ENCODE peak calls at places on chromosomes 12 and 14, in nine cellular contexts. One of them, this sample, is unnamed.

GRCh38 chr12:84056-84455 is 17.5 kb downstream of the IQSEC3 start:
- DNase-seq in activated CD4-positive, alpha-beta T cell treated with anti-CD3 and anti-CD28 coated beads, Interleukin-2, amount 50 U/mL, for 24 hours: no peak
- DNase-seq in transverse colon: no peak
- DNase-seq in stimulated activated CD4-positive, alpha-beta T cell treated with anti-CD3 and anti-CD28 coated beads, Interleukin-4, amount 100 ng/mL, for 48 hours: no peak
- DNase-seq in A549: no peak
- DNase-seq in stomach: no peak
- DNase-seq in T-helper 9 cell: no peak
- DNase-seq in mesothelial cell of epicardium: no peak
- DNase-seq in Right ventricle myocardium superior: no peak
- DNase-seq in this sample: no peak

GRCh38 chr12:108972226-108972757 is 48.6 kb downstream of the SVOP start:
- DNase-seq in activated CD4-positive, alpha-beta T cell treated with anti-CD3 and anti-CD28 coated beads, Interleukin-2, amount 50 U/mL, for 24 hours: no peak
- DNase-seq in transverse colon: no peak
- DNase-seq in stimulated activated CD4-positive, alpha-beta T cell treated with anti-CD3 and anti-CD28 coated beads, Interleukin-4, amount 100 ng/mL, for 48 hours: no peak
- DNase-seq in A549: no peak
- DNase-seq in stomach: no peak
- DNase-seq in T-helper 9 cell: no peak
- DNase-seq in mesothelial cell of epicardium: no peak
- DNase-seq in Right ventricle myocardium superior: no peak
- DNase-seq in this sample: no peak

GRCh38 chr14:31294736-31295398 is 87.3 kb upstream of the HECTD1 start:
- DNase-seq in activated CD4-positive, alpha-beta T cell treated with anti-CD3 and anti-CD28 coated beads, Interleukin-2, amount 50 U/mL, for 24 hours: no peak
- DNase-seq in transverse colon: no peak
- DNase-seq in stimulated activated CD4-positive, alpha-beta T cell treated with anti-CD3 and anti-CD28 coated beads, Interleukin-4, amount 100 ng/mL, for 48 hours: no peak
- DNase-seq in A549: no peak
- DNase-seq in stomach: no peak
- DNase-seq in T-helper 9 cell: no peak
- DNase-seq in mesothelial cell of epicardium: no peak
- DNase-seq in Right ventricle myocardium superior: no peak
- DNase-seq in this sample: no peak

GRCh38 chr12:25884024-25884919 is 74.2 kb upstream of the RASSF8 start:
- DNase-seq in activated CD4-positive, alpha-beta T cell treated with anti-CD3 and anti-CD28 coated beads, Interleukin-2, amount 50 U/mL, for 24 hours: no peak
- DNase-seq in transverse colon: no peak
- DNase-seq in stimulated activated CD4-positive, alpha-beta T cell treated with anti-CD3 and anti-CD28 coated beads, Interleukin-4, amount 100 ng/mL, for 48 hours: no peak
- DNase-seq in A549: no peak
- DNase-seq in stomach: no peak
- DNase-seq in T-helper 9 cell: no peak
- DNase-seq in mesothelial cell of epicardium: no peak
- DNase-seq in Right ventricle myocardium superior: no peak
- DNase-seq in this sample: no peak

GRCh38 chr12:6753772-6754356 is 923 bp upstream of the MLF2 start:
- DNase-seq in activated CD4-positive, alpha-beta T cell treated with anti-CD3 and anti-CD28 coated beads, Interleukin-2, amount 50 U/mL, for 24 hours: no peak
- DNase-seq in transverse colon: no peak
- DNase-seq in stimulated activated CD4-positive, alpha-beta T cell treated with anti-CD3 and anti-CD28 coated beads, Interleukin-4, amount 100 ng/mL, for 48 hours: no peak
- DNase-seq in A549: no peak
- DNase-seq in stomach: no peak
- DNase-seq in T-helper 9 cell: no peak
- DNase-seq in mesothelial cell of epicardium: peak
- DNase-seq in Right ventricle myocardium superior: no peak
- DNase-seq in this sample: no peak

GRCh38 chr12:67043771-67044170 is 225.4 kb upstream of the CAND1 start:
- DNase-seq in activated CD4-positive, alpha-beta T cell treated with anti-CD3 and anti-CD28 coated beads, Interleukin-2, amount 50 U/mL, for 24 hours: no peak
- DNase-seq in transverse colon: no peak
- DNase-seq in stimulated activated CD4-positive, alpha-beta T cell treated with anti-CD3 and anti-CD28 coated beads, Interleukin-4, amount 100 ng/mL, for 48 hours: no peak
- DNase-seq in A549: no peak
- DNase-seq in stomach: no peak
- DNase-seq in T-helper 9 cell: no peak
- DNase-seq in mesothelial cell of epicardium: no peak
- DNase-seq in Right ventricle myocardium superior: no peak
- DNase-seq in this sample: no peak

GRCh38 chr14:81384900-81385299 is 15.2 kb downstream of the STON2 start:
- DNase-seq in activated CD4-positive, alpha-beta T cell treated with anti-CD3 and anti-CD28 coated beads, Interleukin-2, amount 50 U/mL, for 24 hours: no peak
- DNase-seq in transverse colon: no peak
- DNase-seq in stimulated activated CD4-positive, alpha-beta T cell treated with anti-CD3 and anti-CD28 coated beads, Interleukin-4, amount 100 ng/mL, for 48 hours: no peak
- DNase-seq in A549: no peak
- DNase-seq in stomach: no peak
- DNase-seq in T-helper 9 cell: no peak
- DNase-seq in mesothelial cell of epicardium: no peak
- DNase-seq in Right ventricle myocardium superior: no peak
- DNase-seq in this sample: no peak

GRCh38 chr14:85533821-85534271 is 3.9 kb downstream of the FLRT2 start:
- DNase-seq in activated CD4-positive, alpha-beta T cell treated with anti-CD3 and anti-CD28 coated beads, Interleukin-2, amount 50 U/mL, for 24 hours: no peak
- DNase-seq in transverse colon: no peak
- DNase-seq in stimulated activated CD4-positive, alpha-beta T cell treated with anti-CD3 and anti-CD28 coated beads, Interleukin-4, amount 100 ng/mL, for 48 hours: no peak
- DNase-seq in A549: peak
- DNase-seq in stomach: no peak
- DNase-seq in T-helper 9 cell: no peak
- DNase-seq in mesothelial cell of epicardium: peak
- DNase-seq in Right ventricle myocardium superior: peak
- DNase-seq in this sample: no peak

GRCh38 chr12:78636253-78636855 is 228.2 kb upstream of the SYT1 start:
- DNase-seq in activated CD4-positive, alpha-beta T cell treated with anti-CD3 and anti-CD28 coated beads, Interleukin-2, amount 50 U/mL, for 24 hours: no peak
- DNase-seq in transverse colon: no peak
- DNase-seq in stimulated activated CD4-positive, alpha-beta T cell treated with anti-CD3 and anti-CD28 coated beads, Interleukin-4, amount 100 ng/mL, for 48 hours: no peak
- DNase-seq in A549: no peak
- DNase-seq in stomach: no peak
- DNase-seq in T-helper 9 cell: no peak
- DNase-seq in mesothelial cell of epicardium: no peak
- DNase-seq in Right ventricle myocardium superior: no peak
- DNase-seq in this sample: no peak

GRCh38 chr12:108850854-108851573 is 6.4 kb downstream of the SSH1 start:
- DNase-seq in activated CD4-positive, alpha-beta T cell treated with anti-CD3 and anti-CD28 coated beads, Interleukin-2, amount 50 U/mL, for 24 hours: no peak
- DNase-seq in transverse colon: no peak
- DNase-seq in stimulated activated CD4-positive, alpha-beta T cell treated with anti-CD3 and anti-CD28 coated beads, Interleukin-4, amount 100 ng/mL, for 48 hours: no peak
- DNase-seq in A549: peak
- DNase-seq in stomach: no peak
- DNase-seq in T-helper 9 cell: no peak
- DNase-seq in mesothelial cell of epicardium: no peak
- DNase-seq in Right ventricle myocardium superior: peak
- DNase-seq in this sample: peak

GRCh38 chr14:95265106-95266094 is 54.3 kb downstream of the CLMN start:
- DNase-seq in activated CD4-positive, alpha-beta T cell treated with anti-CD3 and anti-CD28 coated beads, Interleukin-2, amount 50 U/mL, for 24 hours: no peak
- DNase-seq in transverse colon: peak
- DNase-seq in stimulated activated CD4-positive, alpha-beta T cell treated with anti-CD3 and anti-CD28 coated beads, Interleukin-4, amount 100 ng/mL, for 48 hours: peak
- DNase-seq in A549: peak
- DNase-seq in stomach: peak
- DNase-seq in T-helper 9 cell: no peak
- DNase-seq in mesothelial cell of epicardium: no peak
- DNase-seq in Right ventricle myocardium superior: no peak
- DNase-seq in this sample: no peak

GRCh38 chr14:59918824-59919581 is 941 bp upstream of the LRRC9 start:
- DNase-seq in activated CD4-positive, alpha-beta T cell treated with anti-CD3 and anti-CD28 coated beads, Interleukin-2, amount 50 U/mL, for 24 hours: no peak
- DNase-seq in transverse colon: peak
- DNase-seq in stimulated activated CD4-positive, alpha-beta T cell treated with anti-CD3 and anti-CD28 coated beads, Interleukin-4, amount 100 ng/mL, for 48 hours: no peak
- DNase-seq in A549: peak
- DNase-seq in stomach: no peak
- DNase-seq in T-helper 9 cell: no peak
- DNase-seq in mesothelial cell of epicardium: no peak
- DNase-seq in Right ventricle myocardium superior: peak
- DNase-seq in this sample: no peak

GRCh38 chr14:95523818-95524448 is 7.5 kb upstream of the SYNE3 start:
- DNase-seq in activated CD4-positive, alpha-beta T cell treated with anti-CD3 and anti-CD28 coated beads, Interleukin-2, amount 50 U/mL, for 24 hours: no peak
- DNase-seq in transverse colon: peak
- DNase-seq in stimulated activated CD4-positive, alpha-beta T cell treated with anti-CD3 and anti-CD28 coated beads, Interleukin-4, amount 100 ng/mL, for 48 hours: no peak
- DNase-seq in A549: no peak
- DNase-seq in stomach: peak
- DNase-seq in T-helper 9 cell: peak
- DNase-seq in mesothelial cell of epicardium: no peak
- DNase-seq in Right ventricle myocardium superior: no peak
- DNase-seq in this sample: no peak

GRCh38 chr12:108394196-108394595 is 55.1 kb upstream of the CMKLR1 start:
- DNase-seq in activated CD4-positive, alpha-beta T cell treated with anti-CD3 and anti-CD28 coated beads, Interleukin-2, amount 50 U/mL, for 24 hours: no peak
- DNase-seq in transverse colon: no peak
- DNase-seq in stimulated activated CD4-positive, alpha-beta T cell treated with anti-CD3 and anti-CD28 coated beads, Interleukin-4, amount 100 ng/mL, for 48 hours: no peak
- DNase-seq in A549: no peak
- DNase-seq in stomach: no peak
- DNase-seq in T-helper 9 cell: no peak
- DNase-seq in mesothelial cell of epicardium: no peak
- DNase-seq in Right ventricle myocardium superior: peak
- DNase-seq in this sample: peak

GRCh38 chr12:78118036-78118435 is 287.3 kb downstream of the NAV3 start:
- DNase-seq in activated CD4-positive, alpha-beta T cell treated with anti-CD3 and anti-CD28 coated beads, Interleukin-2, amount 50 U/mL, for 24 hours: no peak
- DNase-seq in transverse colon: no peak
- DNase-seq in stimulated activated CD4-positive, alpha-beta T cell treated with anti-CD3 and anti-CD28 coated beads, Interleukin-4, amount 100 ng/mL, for 48 hours: no peak
- DNase-seq in A549: no peak
- DNase-seq in stomach: no peak
- DNase-seq in T-helper 9 cell: no peak
- DNase-seq in mesothelial cell of epicardium: no peak
- DNase-seq in Right ventricle myocardium superior: no peak
- DNase-seq in this sample: no peak

GRCh38 chr12:89833337-89834252 is 125.0 kb upstream of the ATP2B1 start:
- DNase-seq in activated CD4-positive, alpha-beta T cell treated with anti-CD3 and anti-CD28 coated beads, Interleukin-2, amount 50 U/mL, for 24 hours: no peak
- DNase-seq in transverse colon: no peak
- DNase-seq in stimulated activated CD4-positive, alpha-beta T cell treated with anti-CD3 and anti-CD28 coated beads, Interleukin-4, amount 100 ng/mL, for 48 hours: no peak
- DNase-seq in A549: no peak
- DNase-seq in stomach: no peak
- DNase-seq in T-helper 9 cell: no peak
- DNase-seq in mesothelial cell of epicardium: no peak
- DNase-seq in Right ventricle myocardium superior: no peak
- DNase-seq in this sample: no peak

GRCh38 chr12:49110191-49111155 is at the start of gene LMBR1L:
- DNase-seq in activated CD4-positive, alpha-beta T cell treated with anti-CD3 and anti-CD28 coated beads, Interleukin-2, amount 50 U/mL, for 24 hours: peak
- DNase-seq in transverse colon: peak
- DNase-seq in stimulated activated CD4-positive, alpha-beta T cell treated with anti-CD3 and anti-CD28 coated beads, Interleukin-4, amount 100 ng/mL, for 48 hours: peak
- DNase-seq in A549: peak
- DNase-seq in stomach: peak
- DNase-seq in T-helper 9 cell: peak
- DNase-seq in mesothelial cell of epicardium: peak
- DNase-seq in Right ventricle myocardium superior: peak
- DNase-seq in this sample: peak

GRCh38 chr12:88471641-88472040 is 108.6 kb downstream of the KITLG start:
- DNase-seq in activated CD4-positive, alpha-beta T cell treated with anti-CD3 and anti-CD28 coated beads, Interleukin-2, amount 50 U/mL, for 24 hours: no peak
- DNase-seq in transverse colon: no peak
- DNase-seq in stimulated activated CD4-positive, alpha-beta T cell treated with anti-CD3 and anti-CD28 coated beads, Interleukin-4, amount 100 ng/mL, for 48 hours: no peak
- DNase-seq in A549: no peak
- DNase-seq in stomach: no peak
- DNase-seq in T-helper 9 cell: no peak
- DNase-seq in mesothelial cell of epicardium: no peak
- DNase-seq in Right ventricle myocardium superior: peak
- DNase-seq in this sample: no peak

GRCh38 chr14:29144598-29144997 is 378.0 kb downstream of the FOXG1 start:
- DNase-seq in activated CD4-positive, alpha-beta T cell treated with anti-CD3 and anti-CD28 coated beads, Interleukin-2, amount 50 U/mL, for 24 hours: no peak
- DNase-seq in transverse colon: no peak
- DNase-seq in stimulated activated CD4-positive, alpha-beta T cell treated with anti-CD3 and anti-CD28 coated beads, Interleukin-4, amount 100 ng/mL, for 48 hours: no peak
- DNase-seq in A549: no peak
- DNase-seq in stomach: no peak
- DNase-seq in T-helper 9 cell: no peak
- DNase-seq in mesothelial cell of epicardium: no peak
- DNase-seq in Right ventricle myocardium superior: no peak
- DNase-seq in this sample: no peak

GRCh38 chr12:75944097-75944904 is 87.3 kb downstream of the PHLDA1 start:
- DNase-seq in activated CD4-positive, alpha-beta T cell treated with anti-CD3 and anti-CD28 coated beads, Interleukin-2, amount 50 U/mL, for 24 hours: peak
- DNase-seq in transverse colon: no peak
- DNase-seq in stimulated activated CD4-positive, alpha-beta T cell treated with anti-CD3 and anti-CD28 coated beads, Interleukin-4, amount 100 ng/mL, for 48 hours: peak
- DNase-seq in A549: peak
- DNase-seq in stomach: no peak
- DNase-seq in T-helper 9 cell: no peak
- DNase-seq in mesothelial cell of epicardium: no peak
- DNase-seq in Right ventricle myocardium superior: no peak
- DNase-seq in this sample: no peak

GRCh38 chr14:73168274-73168673 is 32.0 kb downstream of the PSEN1 start:
- DNase-seq in activated CD4-positive, alpha-beta T cell treated with anti-CD3 and anti-CD28 coated beads, Interleukin-2, amount 50 U/mL, for 24 hours: no peak
- DNase-seq in transverse colon: no peak
- DNase-seq in stimulated activated CD4-positive, alpha-beta T cell treated with anti-CD3 and anti-CD28 coated beads, Interleukin-4, amount 100 ng/mL, for 48 hours: no peak
- DNase-seq in A549: no peak
- DNase-seq in stomach: no peak
- DNase-seq in T-helper 9 cell: no peak
- DNase-seq in mesothelial cell of epicardium: no peak
- DNase-seq in Right ventricle myocardium superior: no peak
- DNase-seq in this sample: no peak

GRCh38 chr14:39145266-39145966 is 24.7 kb downstream of the TRAPPC6B start:
- DNase-seq in activated CD4-positive, alpha-beta T cell treated with anti-CD3 and anti-CD28 coated beads, Interleukin-2, amount 50 U/mL, for 24 hours: no peak
- DNase-seq in transverse colon: no peak
- DNase-seq in stimulated activated CD4-positive, alpha-beta T cell treated with anti-CD3 and anti-CD28 coated beads, Interleukin-4, amount 100 ng/mL, for 48 hours: no peak
- DNase-seq in A549: no peak
- DNase-seq in stomach: no peak
- DNase-seq in T-helper 9 cell: no peak
- DNase-seq in mesothelial cell of epicardium: no peak
- DNase-seq in Right ventricle myocardium superior: no peak
- DNase-seq in this sample: no peak

GRCh38 chr12:46362895-46363581 is 9.5 kb downstream of the SLC38A2 start:
- DNase-seq in activated CD4-positive, alpha-beta T cell treated with anti-CD3 and anti-CD28 coated beads, Interleukin-2, amount 50 U/mL, for 24 hours: no peak
- DNase-seq in transverse colon: no peak
- DNase-seq in stimulated activated CD4-positive, alpha-beta T cell treated with anti-CD3 and anti-CD28 coated beads, Interleukin-4, amount 100 ng/mL, for 48 hours: no peak
- DNase-seq in A549: no peak
- DNase-seq in stomach: no peak
- DNase-seq in T-helper 9 cell: no peak
- DNase-seq in mesothelial cell of epicardium: no peak
- DNase-seq in Right ventricle myocardium superior: no peak
- DNase-seq in this sample: no peak

GRCh38 chr12:85968606-85969005 is 94.5 kb downstream of the NTS start:
- DNase-seq in activated CD4-positive, alpha-beta T cell treated with anti-CD3 and anti-CD28 coated beads, Interleukin-2, amount 50 U/mL, for 24 hours: no peak
- DNase-seq in transverse colon: no peak
- DNase-seq in stimulated activated CD4-positive, alpha-beta T cell treated with anti-CD3 and anti-CD28 coated beads, Interleukin-4, amount 100 ng/mL, for 48 hours: no peak
- DNase-seq in A549: no peak
- DNase-seq in stomach: no peak
- DNase-seq in T-helper 9 cell: no peak
- DNase-seq in mesothelial cell of epicardium: no peak
- DNase-seq in Right ventricle myocardium superior: no peak
- DNase-seq in this sample: no peak

GRCh38 chr14:53621986-53622385 is 334.6 kb downstream of the BMP4 start:
- DNase-seq in activated CD4-positive, alpha-beta T cell treated with anti-CD3 and anti-CD28 coated beads, Interleukin-2, amount 50 U/mL, for 24 hours: no peak
- DNase-seq in transverse colon: no peak
- DNase-seq in stimulated activated CD4-positive, alpha-beta T cell treated with anti-CD3 and anti-CD28 coated beads, Interleukin-4, amount 100 ng/mL, for 48 hours: no peak
- DNase-seq in A549: no peak
- DNase-seq in stomach: no peak
- DNase-seq in T-helper 9 cell: no peak
- DNase-seq in mesothelial cell of epicardium: no peak
- DNase-seq in Right ventricle myocardium superior: no peak
- DNase-seq in this sample: no peak

GRCh38 chr12:66823857-66824570 is 145.1 kb upstream of the GRIP1 start:
- DNase-seq in activated CD4-positive, alpha-beta T cell treated with anti-CD3 and anti-CD28 coated beads, Interleukin-2, amount 50 U/mL, for 24 hours: no peak
- DNase-seq in transverse colon: no peak
- DNase-seq in stimulated activated CD4-positive, alpha-beta T cell treated with anti-CD3 and anti-CD28 coated beads, Interleukin-4, amount 100 ng/mL, for 48 hours: no peak
- DNase-seq in A549: peak
- DNase-seq in stomach: no peak
- DNase-seq in T-helper 9 cell: no peak
- DNase-seq in mesothelial cell of epicardium: no peak
- DNase-seq in Right ventricle myocardium superior: no peak
- DNase-seq in this sample: no peak

GRCh38 chr12:84910549-84911241 is 1.9 kb downstream of the SLC6A15 start:
- DNase-seq in activated CD4-positive, alpha-beta T cell treated with anti-CD3 and anti-CD28 coated beads, Interleukin-2, amount 50 U/mL, for 24 hours: no peak
- DNase-seq in transverse colon: no peak
- DNase-seq in stimulated activated CD4-positive, alpha-beta T cell treated with anti-CD3 and anti-CD28 coated beads, Interleukin-4, amount 100 ng/mL, for 48 hours: no peak
- DNase-seq in A549: no peak
- DNase-seq in stomach: no peak
- DNase-seq in T-helper 9 cell: no peak
- DNase-seq in mesothelial cell of epicardium: no peak
- DNase-seq in Right ventricle myocardium superior: no peak
- DNase-seq in this sample: no peak

This sample was measured in left ventricle myocardium inferior.